ENCODE peak calls at places on chromosome 21, in seven cellular contexts. R is psoas muscle, H is PC-9, C is neural progenitor cell, Y is mammary epithelial cell, K is left ventricle myocardium inferior, Z is thoracic aorta. Q is an unnamed sample.
A peak's percentile ranks its signal among the peaks of the same experiment; 100 is the strongest.

GRCh38 chr21:38325216-38325615 is 68.4 kb downstream of the KCNJ15 start:
- DNase-seq in R (no peak), H (no peak), Y (no peak), K (no peak), C (no peak), Z (no peak), Q (no peak)

GRCh38 chr21:40997831-40998230 is 150.9 kb upstream of the DSCAM start:
- DNase-seq in K (no peak), Z (no peak), C (no peak), Y (no peak), H (no peak), R (no peak), Q (no peak)

GRCh38 chr21:31255846-31256395 is 88.1 kb downstream of the TIAM1 start:
- DNase-seq in K (no peak), R (no peak), Z (no peak), C (no peak), Y (no peak), H (no peak), Q (no peak)

GRCh38 chr21:31225713-31226112 is 118.3 kb downstream of the TIAM1 start:
- DNase-seq in H (no peak), K (no peak), Y (no peak), C (no peak), R (no peak), Z (no peak), Q (no peak)

GRCh38 chr21:35637431-35637830 is 422.9 kb downstream of the SETD4 start:
- DNase-seq in R (no peak), H (no peak), C (no peak), Z (no peak), K (no peak), Y (peak; percentile 29), Q (no peak)

GRCh38 chr21:37230632-37231246 is 36.4 kb downstream of the VPS26C start:
- DNase-seq in C (no peak), H (no peak), K (no peak), R (no peak), Y (no peak), Z (no peak), Q (no peak)

GRCh38 chr21:42021751-42022430 is 11.7 kb upstream of the ZBTB21 start:
- DNase-seq in Z (no peak), Y (no peak), H (no peak), R (no peak), C (peak; percentile 88), K (no peak), Q (no peak)

GRCh38 chr21:25708467-25709065 is 26.1 kb downstream of the ATP5PF start:
- DNase-seq in H (no peak), Z (no peak), R (no peak), K (no peak), Y (peak; percentile 8), C (peak; percentile 51), Q (no peak)

GRCh38 chr21:45152265-45152746 is 77.9 kb downstream of the ADARB1 start:
- DNase-seq in C (peak; percentile 77), Y (no peak), Z (no peak), K (peak; percentile 33), R (no peak), H (no peak), Q (peak; percentile 64)

GRCh38 chr21:45994086-45994661 is 12.6 kb downstream of the COL6A1 start:
- DNase-seq in Y (no peak), Z (no peak), C (no peak), R (peak; percentile 53), K (peak; percentile 17), H (no peak), Q (peak; percentile 69)

GRCh38 chr21:46431884-46432488 is 26.7 kb upstream of the DIP2A start:
- DNase-seq in H (no peak), Y (no peak), Z (no peak), C (no peak), R (peak; percentile 58), K (no peak), Q (no peak)

GRCh38 chr21:42191064-42191463 is 27.9 kb upstream of the ABCG1 start:
- DNase-seq in H (no peak), Y (no peak), C (no peak), K (no peak), R (no peak), Z (no peak), Q (no peak)

GRCh38 chr21:42343963-42344510 is 6.8 kb downstream of the TFF2 start:
- DNase-seq in K (no peak), Z (no peak), C (no peak), H (no peak), R (no peak), Y (no peak), Q (no peak)

DNA sequence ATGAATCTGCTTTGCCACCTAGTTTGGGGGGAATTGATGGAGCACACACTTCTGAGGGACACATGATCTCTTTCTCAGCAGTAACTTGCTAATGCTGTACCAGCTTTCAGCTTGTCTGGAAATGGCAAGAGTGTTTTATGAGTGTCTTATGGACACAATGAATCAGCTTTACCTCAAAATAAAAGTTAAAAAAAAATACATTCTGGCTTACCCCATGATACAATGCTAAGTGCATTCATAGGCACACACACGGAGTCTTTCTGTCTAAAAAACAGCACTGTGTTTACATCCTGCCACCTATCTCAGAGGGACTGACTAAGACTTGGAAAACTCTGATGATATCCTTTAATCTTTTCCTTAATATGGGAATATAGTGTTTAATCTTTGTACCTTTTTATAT is 455.5 kb upstream of the ADAMTS5 start:
- DNase-seq in Z (no peak), R (no peak), K (no peak), Y (peak; percentile 32), H (no peak), C (no peak), Q (no peak)
- H3K4me1 ChIP-seq in Z (peaks cover 40% of the 10 kb centered on the region), R (peaks cover 4% of the 10 kb centered on the region), K (peaks cover 43% of the 10 kb centered on the region), Y (peaks cover 40% of the 10 kb centered on the region), H (no peaks in the 10 kb centered on the region), C (peaks cover 3% of the 10 kb centered on the region), Q (no peaks in the 10 kb centered on the region)

GRCh38 chr21:26961704-26962103 is 5.2 kb downstream of the ADAMTS5 start:
- DNase-seq in R (no peak), Z (no peak), K (no peak), C (peak; percentile 32), Y (no peak), H (no peak), Q (no peak)
- TF ChIP-seq CTCF in R (no peak), Z (no peak), K (peak; percentile 29), C (peak; percentile 54), Y (peak; percentile 1), H (no peak), Q (no peak)

DNA sequence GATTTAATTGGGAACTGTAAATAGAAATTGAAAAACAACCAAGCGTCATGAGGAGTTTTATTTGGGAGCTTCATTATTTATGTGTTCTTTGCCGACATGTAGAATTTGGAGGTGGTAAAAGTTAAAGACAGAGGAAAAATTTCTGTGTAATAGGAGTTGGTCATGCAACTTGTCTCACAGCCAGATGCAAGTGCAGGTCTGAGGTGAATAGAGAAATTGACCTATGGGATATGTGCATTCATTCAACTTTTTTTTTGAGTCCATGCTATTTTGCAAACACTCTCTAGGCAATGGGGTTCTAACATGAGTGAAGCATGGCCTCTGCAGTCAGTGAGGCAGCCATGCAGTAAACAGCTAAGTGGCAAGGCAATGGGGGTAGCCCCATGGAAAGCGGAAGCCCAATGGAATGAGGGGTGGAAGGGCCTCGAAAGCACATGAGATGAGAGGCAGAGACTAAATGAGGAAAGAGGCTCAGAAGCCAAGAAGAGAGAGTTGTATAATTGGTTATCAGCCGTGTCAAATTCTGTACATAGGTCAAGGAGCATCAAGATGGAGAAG is 56.4 kb upstream of the NRIP1 start:
- DNase-seq in Z (no peak), H (no peak), K (no peak), R (no peak), C (no peak), Y (no peak), Q (peak; percentile 33)
- H3K27ac ChIP-seq in Z (no peak overlapping the region), H (no peak overlapping the region), K (peak overlapping the region; percentile 60), R (peak overlapping the region; percentile 90), C (no peak overlapping the region), Y (no peak overlapping the region), Q (no peak overlapping the region)

DNA sequence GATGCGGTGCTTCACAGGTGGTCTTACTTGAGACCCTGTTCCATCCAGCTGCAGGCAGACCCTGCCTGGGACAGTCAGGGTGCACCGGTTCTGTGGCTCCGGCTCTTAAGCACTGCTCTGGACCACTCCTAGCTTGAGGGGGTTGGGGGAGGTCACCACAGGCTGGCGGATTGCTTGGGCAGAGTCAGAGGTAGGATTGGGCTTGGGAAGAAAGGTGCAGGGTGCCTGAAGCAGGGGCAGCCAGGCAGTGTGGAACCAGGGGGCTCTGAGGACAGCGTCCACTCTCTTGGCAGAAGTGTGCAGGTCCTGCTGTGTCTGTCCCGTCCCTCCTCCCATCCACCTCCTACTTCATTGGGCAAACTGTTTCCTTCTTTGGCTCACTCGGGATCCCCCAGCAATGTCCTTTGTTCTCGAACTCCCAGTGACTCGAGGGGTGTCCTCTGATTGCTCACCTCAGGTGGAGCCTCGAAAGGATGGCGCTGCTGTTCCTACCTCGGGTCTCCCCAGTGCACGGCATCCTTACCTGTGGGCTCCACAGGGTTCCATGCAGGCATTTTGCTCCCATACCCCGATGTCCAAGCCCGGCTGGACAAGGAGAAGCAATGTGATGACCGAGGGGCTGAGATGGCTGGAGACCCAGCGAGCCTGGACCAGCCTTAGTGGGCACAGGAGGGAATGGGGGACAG is 1.8 kb downstream of the PDXK start:
- DNase-seq in H (no peak), Z (no peak), R (no peak), Y (no peak), C (no peak), K (no peak), Q (no peak)
- H3K4me1 ChIP-seq in H (peaks cover 42% of the 10 kb centered on the region), Z (peaks cover 44% of the 10 kb centered on the region), R (peaks cover 21% of the 10 kb centered on the region), Y (peaks cover 45% of the 10 kb centered on the region), C (peaks cover 13% of the 10 kb centered on the region), K (peaks cover 58% of the 10 kb centered on the region), Q (peaks cover 28% of the 10 kb centered on the region)

DNA sequence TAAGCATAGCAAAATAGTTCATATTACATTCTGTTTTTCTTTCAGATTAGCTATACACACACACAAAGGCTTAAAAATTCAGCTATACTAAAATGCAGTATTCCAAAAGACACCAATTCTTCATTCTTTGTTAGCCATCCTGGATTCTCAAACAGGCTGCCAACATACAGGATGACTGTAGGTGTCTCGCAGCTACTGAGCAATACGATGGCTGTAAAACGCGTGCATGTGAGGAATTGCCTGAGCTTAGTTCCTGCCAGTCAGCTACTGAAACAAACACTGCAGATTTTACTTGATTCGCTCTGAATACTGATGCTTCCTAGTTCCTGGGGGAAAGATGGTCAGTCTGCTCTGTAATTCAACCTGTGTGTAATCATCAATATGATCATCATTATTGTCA is 24.7 kb upstream of the HMGN1 start:
- DNase-seq in Z (no peak), H (no peak), Y (peak; percentile 58), K (no peak), C (peak; percentile 55), R (no peak), Q (no peak)
- TF ChIP-seq CTCF in Z (no peak), H (no peak), Y (peak; percentile 25), K (peak; percentile 32), C (peak; percentile 39), R (peak; percentile 8), Q (no peak)

Q was measured in left lung.